ENCODE peak calls at places on chromosomes 13 and 19, in four cellular contexts. H is kidney, C is stomach, V is kidney epithelial cell. T is an unnamed sample.

GRCh38 chr19:2039082-2039958 is 11.7 kb downstream of the MKNK2 start:
- DNase-seq in H (peak), C (no peak), V (no peak), T (no peak)

GRCh38 chr19:875265-875879 is 15.9 kb downstream of the CFD start:
- DNase-seq in H (no peak), C (no peak), V (no peak), T (no peak)

GRCh38 chr19:2215281-2215751 is 20.8 kb downstream of the PLEKHJ1 start:
- DNase-seq in H (no peak), C (no peak), V (no peak), T (no peak)

GRCh38 chr13:43258771-43259170 is 235.4 kb downstream of the DNAJC15 start:
- DNase-seq in H (no peak), C (no peak), V (no peak), T (no peak)

GRCh38 chr13:45198924-45199323 is 1.9 kb downstream of the KCTD4 start:
- DNase-seq in H (no peak), C (no peak), V (no peak), T (no peak)

GRCh38 chr19:35155441-35155840 is 906 bp downstream of the FXYD5 start:
- DNase-seq in H (no peak), C (no peak), V (no peak), T (no peak)

GRCh38 chr13:99041788-99042187 is 63.9 kb upstream of the DOCK9 start:
- DNase-seq in H (no peak), C (no peak), V (no peak), T (no peak)

GRCh38 chr13:70708744-70709143 is 600.5 kb upstream of the KLHL1 start:
- DNase-seq in H (no peak), C (no peak), V (no peak), T (no peak)

GRCh38 chr13:100100115-100100879 is 11.4 kb downstream of the PCCA start:
- DNase-seq in H (no peak), C (peak), V (peak), T (no peak)

GRCh38 chr13:99996177-99996705 is 14.7 kb downstream of the ZIC2 start:
- DNase-seq in H (no peak), C (no peak), V (no peak), T (no peak)

GRCh38 chr13:84684048-84684662 is 801.9 kb upstream of the SLITRK1 start:
- DNase-seq in H (no peak), C (peak), V (no peak), T (no peak)

GRCh38 chr19:11044436-11044835 is 44.8 kb upstream of the LDLR start:
- DNase-seq in H (no peak), C (no peak), V (no peak), T (no peak)

GRCh38 chr13:74129500-74130144 is 4.6 kb downstream of the KLF12 start:
- DNase-seq in H (no peak), C (no peak), V (no peak), T (no peak)

GRCh38 chr19:57978586-57979289 is 4.4 kb upstream of the C19orf18 start:
- DNase-seq in H (no peak), C (no peak), V (no peak), T (no peak)

GRCh38 chr13:65921933-65922332 is 1308.2 kb downstream of the PCDH9 start:
- DNase-seq in H (no peak), C (no peak), V (no peak), T (no peak)

GRCh38 chr13:89375839-89376238 is 1704.7 kb downstream of the SLITRK5 start:
- DNase-seq in H (no peak), C (no peak), V (no peak), T (no peak)

GRCh38 chr13:25683662-25684370 is 312.0 kb downstream of the ATP8A2 start:
- DNase-seq in H (no peak), C (no peak), V (no peak), T (no peak)

GRCh38 chr13:71339736-71340135 is 527.3 kb downstream of the DACH1 start:
- DNase-seq in H (no peak), C (no peak), V (no peak), T (no peak)

GRCh38 chr13:42487221-42487620 is 86.7 kb upstream of the TNFSF11 start:
- DNase-seq in H (no peak), C (no peak), V (peak), T (no peak)

GRCh38 chr19:43777163-43777700 is 3.5 kb downstream of the KCNN4 start:
- DNase-seq in H (no peak), C (no peak), V (no peak), T (no peak)

GRCh38 chr13:66879971-66880370 is 350.2 kb downstream of the PCDH9 start:
- DNase-seq in H (no peak), C (no peak), V (no peak), T (no peak)

GRCh38 chr13:108214511-108215383 is 589 bp downstream of the LIG4 start:
- DNase-seq in H (peak), C (no peak), V (no peak), T (no peak)

GRCh38 chr19:12639901-12640613 is 26.5 kb downstream of the MAN2B1 start:
- DNase-seq in H (peak), C (peak), V (peak), T (peak)
- TF ChIP-seq CTCF in H (peak), C (peak), V (peak), T (peak)

GRCh38 chr19:4199699-4200293 is 17.3 kb downstream of the ANKRD24 start:
- DNase-seq in H (no peak), C (no peak), V (no peak), T (no peak)
- TF ChIP-seq CTCF in H (no peak), C (no peak), V (no peak), T (peak)

GRCh38 chr13:51923983-51924539 is 62.3 kb downstream of the CCDC70 start:
- DNase-seq in H (no peak), C (peak), V (no peak), T (no peak)
- TF ChIP-seq CTCF in H (peak), C (no peak), V (peak), T (peak)

GRCh38 chr19:7560271-7560670 is 24.8 kb downstream of the PNPLA6 start:
- DNase-seq in H (no peak), C (no peak), V (no peak), T (no peak)

GRCh38 chr19:7562646-7563393 is 27.3 kb downstream of the PNPLA6 start:
- DNase-seq in H (no peak), C (no peak), V (no peak), T (no peak)

GRCh38 chr19:7565332-7565731 is 29.8 kb downstream of the PNPLA6 start:
- DNase-seq in H (no peak), C (no peak), V (no peak), T (no peak)

GRCh38 chr19:7561229-7561806 is 25.8 kb downstream of the PNPLA6 start:
- DNase-seq in H (peak), C (no peak), V (no peak), T (no peak)

DNA sequence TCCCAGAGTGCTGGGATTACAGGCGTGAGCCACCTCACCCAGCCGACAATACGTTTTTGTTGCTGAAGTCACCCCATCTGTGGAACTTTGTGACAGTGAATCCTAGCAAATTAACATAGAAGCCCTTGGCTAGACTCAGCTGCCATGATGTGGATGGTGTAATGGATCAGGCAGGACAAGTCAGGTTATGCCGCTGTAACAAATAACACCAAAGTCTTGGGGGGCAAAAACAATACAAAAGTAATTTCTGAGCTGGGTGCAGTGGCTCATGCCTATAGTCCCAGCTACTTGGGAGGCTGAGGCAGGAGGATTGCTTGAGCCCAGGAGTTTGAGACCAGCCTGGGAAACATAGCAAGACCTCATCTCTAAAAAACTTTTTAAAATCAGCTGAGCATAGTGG is 29.3 kb downstream of the PNPLA6 start:
- DNase-seq in H (no peak), C (no peak), V (no peak), T (no peak)
- TF ChIP-seq CTCF in H (no peak), C (no peak), V (no peak), T (no peak)